ENCODE peak calls at places on chromosomes 11 and 22, in six cellular contexts. T, G, L, U, V and N are unnamed samples.

GRCh38 chr11:127470485-127470884 is 469.9 kb upstream of the KIRREL3 start:
- DNase-seq in T (no peak), G (no peak), L (no peak), U (no peak), V (no peak), N (no peak)

GRCh38 chr11:120977470-120977869 is 46.4 kb upstream of the TBCEL start:
- DNase-seq in T (no peak), G (no peak), L (no peak), U (no peak), V (no peak), N (no peak)

GRCh38 chr11:808427-809286 is 1.1 kb upstream of the RPLP2 start:
- DNase-seq in T (no peak), G (no peak), L (no peak), U (no peak), V (no peak), N (no peak)

GRCh38 chr11:128725630-128726461 is 32.0 kb downstream of the FLI1 start:
- DNase-seq in T (no peak), G (no peak), L (no peak), U (no peak), V (no peak), N (peak; percentile 23)

GRCh38 chr11:29272019-29272654 is 744.7 kb downstream of the KCNA4 start:
- DNase-seq in T (no peak), G (no peak), L (no peak), U (no peak), V (no peak), N (no peak)

GRCh38 chr11:65298131-65298535 is 16.5 kb upstream of the CDC42EP2 start:
- DNase-seq in T (peak; percentile 93), G (no peak), L (peak; percentile 63), U (peak; percentile 86), V (peak; percentile 68), N (no peak)

GRCh38 chr11:12287009-12287373 is 90.4 kb upstream of the PARVA start:
- DNase-seq in T (no peak), G (no peak), L (peak; percentile 64), U (peak; percentile 77), V (no peak), N (peak; percentile 92)

GRCh38 chr11:45664376-45665205 is 831 bp downstream of the CHST1 start:
- DNase-seq in T (no peak), G (no peak), L (no peak), U (no peak), V (no peak), N (no peak)

GRCh38 chr22:36612458-36612857 is 83.5 kb upstream of the EIF3D start:
- DNase-seq in T (no peak), G (no peak), L (no peak), U (no peak), V (no peak), N (peak; percentile 11)

GRCh38 chr11:134978388-134979088 is 566.5 kb upstream of the B3GAT1 start:
- DNase-seq in T (no peak), G (no peak), L (no peak), U (no peak), V (no peak), N (no peak)

GRCh38 chr11:82989628-82990404 is 81.9 kb downstream of the RAB30 start:
- DNase-seq in T (no peak), G (no peak), L (no peak), U (no peak), V (no peak), N (no peak)

GRCh38 chr22:20979243-20979809 is 2.8 kb upstream of the LZTR1 start:
- DNase-seq in T (peak; percentile 53), G (peak; percentile 77), L (no peak), U (peak; percentile 63), V (peak; percentile 92), N (peak; percentile 30)

GRCh38 chr11:20364412-20364792 is 888 bp downstream of the HTATIP2 start:
- DNase-seq in T (no peak), G (no peak), L (no peak), U (no peak), V (no peak), N (no peak)

GRCh38 chr11:22177186-22177585 is 15.7 kb upstream of the ANO5 start:
- DNase-seq in T (no peak), G (no peak), L (no peak), U (no peak), V (no peak), N (no peak)
- TF ChIP-seq CTCF in T (peak; percentile 34), G (no peak), L (no peak), U (no peak), V (no peak), N (no peak)

DNA sequence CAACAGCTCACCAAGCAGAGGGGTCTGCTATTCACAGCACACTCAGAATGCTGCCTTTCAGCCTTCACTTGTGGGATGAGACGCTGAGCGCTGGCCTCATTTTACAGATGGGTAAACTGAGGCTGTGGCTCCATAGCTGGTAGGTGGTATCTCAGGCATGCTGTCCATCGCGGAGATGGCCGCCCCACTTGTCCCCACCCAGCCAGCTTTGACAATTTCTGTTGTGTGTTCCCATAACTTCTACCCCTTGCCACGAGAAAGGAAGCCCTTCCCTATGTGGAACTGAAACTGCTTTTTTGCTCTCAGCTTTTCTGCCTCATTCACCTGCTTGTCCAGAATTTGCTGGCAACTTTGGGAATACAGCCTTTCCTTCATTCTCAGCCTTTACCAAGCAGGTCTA is 36.1 kb upstream of the NNMT start:
- DNase-seq in T (no peak), G (no peak), L (no peak), U (no peak), V (no peak), N (no peak)
- H3K27ac ChIP-seq in T (peak overlapping the region; percentile 88), G (peak overlapping the region; percentile 68), L (peak overlapping the region; percentile 75), U (peak overlapping the region; percentile 92), V (no peak overlapping the region), N (no peak overlapping the region)

GRCh38 chr11:81071641-81072040 is 1630.8 kb upstream of the TENM4 start:
- DNase-seq in T (no peak), G (no peak), L (no peak), U (no peak), V (no peak), N (no peak)
- H3K4me3 ChIP-seq in T (no peak overlapping the region), G (no peak overlapping the region), L (no peak overlapping the region), U (no peak overlapping the region), V (no peak overlapping the region), N (no peak overlapping the region)

DNA sequence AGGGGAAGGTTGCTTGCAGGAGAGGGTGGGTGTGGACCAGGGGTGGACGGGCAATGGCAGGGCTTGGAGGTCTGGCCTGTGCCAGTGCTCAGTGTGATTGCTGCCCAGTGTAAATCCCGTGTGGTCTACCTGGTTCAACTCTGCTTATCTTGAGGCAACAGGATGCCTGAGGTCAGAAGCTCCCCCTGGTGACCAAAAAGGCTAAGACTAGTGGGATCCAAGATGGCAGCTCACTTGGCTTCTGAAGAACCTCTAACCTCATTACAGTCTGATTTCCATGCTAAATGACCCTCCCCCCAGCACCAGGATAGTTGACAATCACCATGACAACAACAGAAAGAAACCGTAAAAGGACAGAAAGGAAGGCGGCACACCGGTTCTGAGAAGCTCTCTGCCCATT is 398.3 kb downstream of the CTTN start:
- DNase-seq in T (no peak), G (no peak), L (no peak), U (no peak), V (peak; percentile 19), N (no peak)
- TF ChIP-seq CTCF in T (no peak), G (no peak), L (no peak), U (no peak), V (no peak), N (no peak)